ENCODE peak calls at places on chromosomes 7 and 10, in five cellular contexts. I is T-helper 2 cell, T is NCI-H774, C is neuronal stem cell, X is colonic mucosa. K is an unnamed sample.
A peak's percentile ranks its signal among the peaks of the same experiment; 100 is the strongest.

GRCh38 chr10:4527281-4527960 is 298.6 kb upstream of the AKR1E2 start:
- DNase-seq in I (no peak), T (no peak), C (no peak), X (no peak), K (no peak)

GRCh38 chr7:139775829-139776266 is 1.9 kb downstream of the HIPK2 start:
- DNase-seq in I (peak; percentile 41), T (peak; percentile 38), C (no peak), X (peak; percentile 82), K (no peak)

GRCh38 chr7:143205560-143206293 is 16.1 kb upstream of the TAS2R40 start:
- DNase-seq in I (no peak), T (no peak), C (no peak), X (no peak), K (no peak)

GRCh38 chr10:86293323-86293840 is 73.2 kb downstream of the GRID1 start:
- DNase-seq in I (no peak), T (no peak), C (no peak), X (peak; percentile 7), K (no peak)

GRCh38 chr7:12257582-12257981 is 46.5 kb downstream of the TMEM106B start:
- DNase-seq in I (no peak), T (peak; percentile 14), C (no peak), X (no peak), K (no peak)

GRCh38 chr10:28768227-28768626 is 90.9 kb downstream of the BAMBI start:
- DNase-seq in I (no peak), T (no peak), C (peak; percentile 37), X (no peak), K (no peak)

GRCh38 chr10:36450385-36450784 is 675.0 kb upstream of the ANKRD30A start:
- DNase-seq in I (no peak), T (no peak), C (no peak), X (no peak), K (no peak)

GRCh38 chr10:126001579-126001978 is 105.2 kb downstream of the FANK1 start:
- DNase-seq in I (no peak), T (no peak), C (no peak), X (no peak), K (no peak)

GRCh38 chr7:41887446-41887845 is 184.6 kb upstream of the INHBA start:
- DNase-seq in I (no peak), T (no peak), C (no peak), X (no peak), K (no peak)